ENCODE peak calls at places on chromosome 3, in six cellular contexts. E is mammary epithelial cell, V is GM23248, X is lower lobe of right lung, P is K562, N is GM23338. T is an unnamed sample.

GRCh38 chr3:133136114-133137041 is 98.2 kb downstream of the TMEM108 start:
- DNase-seq in X (no peak), E (peak; percentile 29), P (no peak), V (peak; percentile 10), N (no peak), T (peak; percentile 20)

GRCh38 chr3:31922962-31923361 is 58.1 kb downstream of the OSBPL10 start:
- DNase-seq in P (no peak), E (no peak), X (no peak), V (no peak), N (no peak), T (no peak)

GRCh38 chr3:177606891-177607290 is 409.6 kb upstream of the TBL1XR1 start:
- DNase-seq in X (no peak), N (no peak), P (no peak), E (peak; percentile 52), V (no peak), T (no peak)

GRCh38 chr3:98972155-98972554 is 70.7 kb upstream of the DCBLD2 start:
- DNase-seq in N (no peak), V (peak; percentile 89), E (peak; percentile 97), X (no peak), P (no peak), T (peak; percentile 96)

GRCh38 chr3:127192576-127193232 is at the start of gene PRR23E:
- DNase-seq in N (no peak), V (no peak), P (no peak), X (no peak), E (no peak), T (no peak)

GRCh38 chr3:69710153-69710977 is 28.9 kb upstream of the MITF start:
- DNase-seq in N (no peak), X (no peak), V (peak; percentile 70), P (no peak), E (no peak), T (peak; percentile 82)

GRCh38 chr3:19334120-19334519 is 185.8 kb downstream of the KCNH8 start:
- DNase-seq in X (no peak), N (peak; percentile 7), V (no peak), P (no peak), E (no peak), T (no peak)

GRCh38 chr3:43765417-43766030 is 74.8 kb downstream of the ABHD5 start:
- DNase-seq in V (peak; percentile 73), N (no peak), P (no peak), X (no peak), E (no peak), T (no peak)

DNA sequence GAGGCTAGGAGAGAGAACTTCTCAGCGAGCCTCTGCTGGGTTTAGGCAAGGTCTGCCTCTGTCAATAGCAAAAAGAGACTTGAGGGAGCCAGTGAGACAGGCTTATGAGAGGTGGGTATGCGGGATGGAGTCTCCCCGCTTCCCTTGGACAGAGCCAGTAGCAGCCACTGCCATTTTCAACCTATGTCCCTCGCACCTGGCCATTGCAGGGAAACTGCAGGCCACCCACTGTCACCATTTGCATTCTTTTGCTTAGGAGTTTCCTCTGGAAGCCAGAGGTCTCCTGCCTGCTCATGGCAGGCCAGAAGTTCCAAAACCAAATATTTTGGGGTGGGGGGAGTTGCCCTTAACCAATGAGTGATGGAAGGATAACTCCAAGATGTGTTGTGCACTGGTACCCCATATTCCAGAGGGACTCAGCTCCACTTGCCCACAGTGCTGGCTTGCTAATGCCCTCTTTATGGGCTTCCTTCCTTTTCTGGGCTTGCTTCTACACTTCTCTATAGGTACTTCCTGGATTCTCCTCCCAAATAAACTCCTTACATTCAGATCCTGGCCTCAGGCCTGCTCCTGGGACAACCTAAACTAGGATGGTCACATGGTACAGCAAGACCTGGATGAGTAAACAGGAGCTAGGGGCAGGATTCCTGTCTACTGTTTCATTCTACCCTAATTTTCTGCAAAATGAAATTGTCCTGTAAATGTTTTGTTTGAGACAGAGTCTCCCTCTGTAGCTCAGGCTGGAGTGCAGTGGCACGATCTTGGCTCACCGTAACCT is 108.9 kb upstream of the PROK2 start:
- DNase-seq in N (peak; percentile 39), X (no peak), V (no peak), P (no peak), E (no peak), T (no peak)
- H3K36me3 ChIP-seq in N (no peaks in the 10 kb centered on the region), X (no peaks in the 10 kb centered on the region), V (no peaks in the 10 kb centered on the region), P (no peaks in the 10 kb centered on the region), E (no peaks in the 10 kb centered on the region), T (no peaks in the 10 kb centered on the region)

GRCh38 chr3:141894524-141895176 is 18.2 kb downstream of the ATP1B3 start:
- DNase-seq in E (peak; percentile 81), V (peak; percentile 90), X (no peak), P (no peak), N (no peak), T (peak; percentile 66)
- H3K36me3 ChIP-seq in E (no peaks in the 10 kb centered on the region), V (no peaks in the 10 kb centered on the region), X (no peaks in the 10 kb centered on the region), P (peaks cover 58% of the 10 kb centered on the region), N (peaks cover 22% of the 10 kb centered on the region), T (peaks cover 7% of the 10 kb centered on the region)

GRCh38 chr3:33419948-33420347 is 20.3 kb downstream of the UBP1 start:
- DNase-seq in E (no peak), N (no peak), V (no peak), X (no peak), P (no peak), T (no peak)
- H3K36me3 ChIP-seq in E (peaks cover 11% of the 10 kb centered on the region), N (peaks cover 5% of the 10 kb centered on the region), V (peaks cover 34% of the 10 kb centered on the region), X (peaks cover 70% of the 10 kb centered on the region), P (peaks cover 77% of the 10 kb centered on the region), T (peaks cover 24% of the 10 kb centered on the region)

DNA sequence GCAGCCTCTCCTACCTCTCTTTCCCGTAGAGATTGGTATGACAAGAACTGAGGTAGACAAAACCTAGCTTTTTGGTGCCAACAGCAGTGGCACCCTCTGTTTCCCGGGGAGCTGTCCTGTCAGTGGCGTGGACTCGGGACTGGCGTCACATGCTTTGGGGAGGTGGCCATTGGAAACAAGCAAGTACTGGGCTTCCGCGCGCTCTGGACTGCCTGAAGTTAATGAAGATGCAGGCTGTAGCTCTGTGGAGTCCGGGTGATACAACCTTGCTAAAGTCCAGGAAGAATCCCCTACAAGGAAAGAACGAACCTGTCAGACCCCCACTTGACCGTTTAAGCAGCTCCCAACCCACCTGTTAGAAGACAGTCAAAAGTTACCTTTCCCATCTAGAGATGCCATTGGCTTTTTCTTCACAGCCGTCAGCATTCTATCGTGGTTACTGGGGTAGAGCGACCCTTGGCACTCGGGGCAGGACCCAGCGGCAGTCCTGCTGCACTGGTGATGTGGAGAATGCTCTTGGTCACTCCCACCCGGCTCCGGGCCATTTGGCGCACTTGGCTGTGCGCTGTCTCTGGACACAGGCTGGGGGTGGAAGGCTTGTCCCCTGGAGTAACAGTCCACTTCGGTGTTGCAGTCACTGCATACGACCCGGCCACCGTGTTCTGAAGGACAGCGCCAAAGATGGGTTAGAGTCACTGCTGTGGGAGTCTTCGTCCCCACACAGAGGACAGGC is 120.5 kb downstream of the LRIG1 start:
- DNase-seq in V (no peak), E (no peak), N (no peak), P (no peak), X (no peak), T (no peak)
- H3K36me3 ChIP-seq in V (peaks cover 17% of the 10 kb centered on the region), E (peaks cover 15% of the 10 kb centered on the region), N (peaks cover 46% of the 10 kb centered on the region), P (peaks cover 10% of the 10 kb centered on the region), X (peaks cover 100% of the 10 kb centered on the region), T (peaks cover 53% of the 10 kb centered on the region)

GRCh38 chr3:146223401-146224373 is 27.2 kb downstream of the PLSCR4 start:
- DNase-seq in N (no peak), P (no peak), V (no peak), X (no peak), E (no peak), T (peak; percentile 27)
- H3K36me3 ChIP-seq in N (no peaks in the 10 kb centered on the region), P (no peaks in the 10 kb centered on the region), V (peaks cover 7% of the 10 kb centered on the region), X (no peaks in the 10 kb centered on the region), E (no peaks in the 10 kb centered on the region), T (peaks cover 3% of the 10 kb centered on the region)

DNA sequence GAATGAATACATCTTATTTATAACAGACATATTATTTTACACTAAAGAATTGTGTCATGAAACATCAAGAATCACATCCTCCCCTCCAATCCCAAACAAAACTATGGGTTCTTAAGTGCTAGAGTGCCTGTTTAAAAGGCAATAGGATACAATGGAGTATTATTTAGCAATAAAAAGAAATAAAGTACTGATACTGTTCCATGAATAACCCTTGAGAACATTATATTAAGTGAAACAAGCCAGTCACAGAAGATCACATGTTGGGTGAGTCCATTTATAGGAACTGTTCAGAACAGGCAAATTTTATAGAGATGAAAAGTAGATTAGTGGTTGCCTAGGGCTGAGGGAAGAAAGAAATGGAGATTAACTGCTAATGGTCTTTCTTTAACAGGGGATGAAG is 86.5 kb downstream of the ANKRD28 start:
- DNase-seq in P (no peak), E (no peak), X (no peak), N (no peak), V (no peak), T (no peak)
- H3K36me3 ChIP-seq in P (peaks cover 57% of the 10 kb centered on the region), E (peaks cover 19% of the 10 kb centered on the region), X (peaks cover 59% of the 10 kb centered on the region), N (peaks cover 5% of the 10 kb centered on the region), V (peaks cover 63% of the 10 kb centered on the region), T (peaks cover 21% of the 10 kb centered on the region)

T was measured in brain microvascular endothelial cell.